ENCODE peak calls at places on chromosomes 1 and 21, in nine cellular contexts. M, Y, R, S, N, T, K, Q and H are unnamed samples.

GRCh38 chr1:226871636-226872327 is 1.4 kb downstream of the PSEN2 start:
- DNase-seq in Q (no peak), K (no peak), S (no peak), Y (no peak), N (no peak), T (no peak), M (no peak), R (no peak), H (no peak)

GRCh38 chr1:70503358-70503757 is 92.3 kb downstream of the CTH start:
- DNase-seq in K (no peak), Y (no peak), M (no peak), S (no peak), T (no peak), Q (no peak), N (no peak), R (no peak), H (no peak)

GRCh38 chr21:28856588-28857250 is 136.0 kb downstream of the LTN1 start:
- DNase-seq in K (no peak), Q (peak; percentile 53), R (no peak), Y (no peak), S (no peak), M (no peak), N (peak; percentile 51), T (no peak), H (no peak)

GRCh38 chr1:179251675-179252074 is 22.2 kb upstream of the ABL2 start:
- DNase-seq in R (no peak), K (no peak), S (peak; percentile 38), N (peak; percentile 38), Q (peak; percentile 44), M (no peak), T (peak; percentile 42), Y (no peak), H (no peak)

GRCh38 chr1:69215883-69216282 is 351.8 kb upstream of the LRRC7 start:
- DNase-seq in Y (no peak), R (no peak), T (no peak), M (no peak), S (no peak), N (no peak), K (no peak), Q (no peak), H (no peak)

GRCh38 chr1:19811206-19811851 is 3.8 kb downstream of the RNF186 start:
- DNase-seq in S (no peak), M (peak; percentile 67), T (peak; percentile 61), Y (peak; percentile 34), Q (peak; percentile 50), K (no peak), N (peak; percentile 80), R (peak; percentile 24), H (no peak)

GRCh38 chr21:41973861-41974751 is 20.3 kb upstream of the C2CD2 start:
- DNase-seq in R (no peak), M (peak; percentile 43), S (no peak), Y (no peak), T (no peak), Q (peak; percentile 50), K (no peak), N (peak; percentile 69), H (peak; percentile 55)

GRCh38 chr1:107076846-107077245 is 20.4 kb downstream of the PRMT6 start:
- DNase-seq in R (no peak), M (no peak), S (peak; percentile 74), Q (no peak), T (no peak), K (no peak), Y (peak; percentile 26), N (peak; percentile 57), H (no peak)

GRCh38 chr1:22208265-22208972 is 65.5 kb upstream of the WNT4 start:
- DNase-seq in Q (no peak), K (no peak), T (peak; percentile 59), Y (no peak), M (peak; percentile 67), S (no peak), N (peak; percentile 23), R (no peak), H (no peak)

GRCh38 chr1:7422561-7422960 is 348.5 kb upstream of the VAMP3 start:
- DNase-seq in T (no peak), Q (no peak), M (no peak), S (no peak), Y (no peak), K (no peak), R (no peak), N (no peak), H (no peak)

GRCh38 chr1:7422081-7422480 is 349.0 kb upstream of the VAMP3 start:
- DNase-seq in T (no peak), K (no peak), S (no peak), R (no peak), Q (no peak), N (no peak), Y (no peak), M (no peak), H (no peak)

GRCh38 chr1:7420706-7421105 is 350.4 kb upstream of the VAMP3 start:
- DNase-seq in N (no peak), Y (no peak), M (no peak), K (no peak), Q (no peak), T (peak; percentile 9), R (no peak), S (no peak), H (no peak)

GRCh38 chr1:7422966-7423365 is 348.1 kb upstream of the VAMP3 start:
- DNase-seq in M (no peak), Y (no peak), R (no peak), N (no peak), K (no peak), S (no peak), Q (no peak), T (no peak), H (no peak)

GRCh38 chr1:7421471-7422075 is 349.5 kb upstream of the VAMP3 start:
- DNase-seq in T (peak; percentile 4), S (no peak), K (no peak), R (no peak), M (no peak), Q (no peak), Y (no peak), N (no peak), H (no peak)
- TF ChIP-seq CTCF in T (no peak), S (no peak), K (no peak), R (no peak), M (no peak), Q (no peak), Y (no peak), N (no peak), H (no peak)

GRCh38 chr1:26666855-26667254 is 29.0 kb upstream of the ARID1A start:
- DNase-seq in M (no peak), Q (no peak), R (no peak), T (no peak), Y (no peak), K (no peak), S (no peak), N (no peak), H (no peak)
- TF ChIP-seq REST in M (no peak), Q (no peak), R (no peak), T (no peak), Y (no peak), K (no peak), S (no peak), N (no peak), H (no peak)

GRCh38 chr21:45152265-45152746 is 77.9 kb downstream of the ADARB1 start:
- DNase-seq in K (no peak), S (no peak), T (no peak), Q (no peak), M (peak; percentile 75), N (peak; percentile 60), R (no peak), Y (no peak), H (peak; percentile 93)
- TF ChIP-seq CTCF in K (peak; percentile 88), S (no peak), T (no peak), Q (no peak), M (peak; percentile 97), N (peak; percentile 64), R (no peak), Y (no peak), H (peak; percentile 66)

DNA sequence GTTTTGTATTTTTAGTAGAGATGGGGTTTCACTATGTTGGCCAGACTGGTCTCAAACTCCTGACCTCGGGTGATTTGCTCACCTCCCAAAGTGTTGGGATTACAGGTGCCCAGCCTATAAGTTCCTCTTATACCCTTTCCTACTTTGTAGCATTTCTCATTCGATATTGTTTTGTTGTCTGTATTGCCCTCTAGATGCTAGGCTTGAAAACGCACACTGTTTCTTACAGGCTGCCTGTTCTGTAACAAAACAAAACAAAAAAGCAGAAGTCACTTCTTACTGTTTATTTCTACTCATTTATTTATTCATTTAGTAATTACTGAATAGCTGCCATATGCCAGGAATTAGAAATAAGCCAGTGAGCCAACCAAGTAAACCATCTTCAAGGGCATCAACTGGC is 136.9 kb upstream of the BMP8A start:
- DNase-seq in M (no peak), R (no peak), Q (no peak), Y (no peak), N (no peak), T (no peak), K (no peak), S (no peak), H (no peak)
- TF ChIP-seq REST in M (no peak), R (no peak), Q (no peak), Y (no peak), N (no peak), T (no peak), K (no peak), S (no peak), H (no peak)

DNA sequence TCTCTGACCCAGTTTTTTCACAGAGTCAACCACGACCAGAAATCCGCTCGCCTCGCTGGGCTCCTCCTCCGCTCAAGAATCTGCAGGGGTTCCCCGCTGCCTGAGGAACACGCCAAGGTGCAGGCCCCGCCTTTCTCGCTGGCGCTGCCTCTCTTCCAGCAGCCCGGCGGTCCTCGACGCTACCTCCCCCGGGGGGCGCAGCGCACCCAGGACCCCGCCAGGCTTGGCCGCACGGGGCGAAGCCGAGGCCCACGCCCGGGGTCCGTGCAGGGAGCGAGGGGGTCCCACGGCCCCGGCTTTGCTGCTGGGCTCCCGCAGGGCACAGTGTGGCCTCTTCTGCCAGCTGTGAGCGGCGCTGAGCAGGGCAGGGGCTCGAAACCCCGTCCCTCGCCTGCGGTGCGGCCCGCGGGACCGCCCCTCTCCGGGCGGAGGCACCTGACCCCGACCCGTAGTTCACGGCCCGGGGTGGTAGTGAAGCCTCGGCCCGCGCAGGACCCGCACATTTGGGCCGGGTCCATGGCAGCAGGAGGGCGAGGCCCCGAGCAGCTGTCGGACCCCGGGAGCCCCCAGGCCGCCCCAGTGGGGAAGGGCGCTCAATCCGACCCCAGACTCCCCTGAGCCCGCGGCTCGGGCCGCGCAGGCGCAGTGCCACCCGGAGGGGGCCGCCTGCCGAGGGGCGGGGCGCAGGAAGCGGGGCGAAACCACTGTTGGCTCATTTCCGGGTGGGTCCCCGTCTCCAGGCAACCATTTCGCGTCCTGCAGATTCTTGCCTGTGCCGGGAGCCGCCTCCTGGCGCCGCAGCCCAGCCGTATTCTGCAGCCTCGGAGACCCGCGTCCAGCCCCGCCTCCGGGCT is 10.0 kb upstream of the MMEL1 start:
- DNase-seq in R (peak; percentile 94), T (peak; percentile 100), Y (peak; percentile 73), S (peak; percentile 38), M (peak; percentile 100), Q (peak; percentile 86), N (peak; percentile 95), K (peak; percentile 42), H (peak; percentile 56)
- TF ChIP-seq CTCF in R (no peak), T (no peak), Y (no peak), S (no peak), M (peak; percentile 23), Q (peak; percentile 50), N (no peak), K (peak; percentile 17), H (no peak)

DNA sequence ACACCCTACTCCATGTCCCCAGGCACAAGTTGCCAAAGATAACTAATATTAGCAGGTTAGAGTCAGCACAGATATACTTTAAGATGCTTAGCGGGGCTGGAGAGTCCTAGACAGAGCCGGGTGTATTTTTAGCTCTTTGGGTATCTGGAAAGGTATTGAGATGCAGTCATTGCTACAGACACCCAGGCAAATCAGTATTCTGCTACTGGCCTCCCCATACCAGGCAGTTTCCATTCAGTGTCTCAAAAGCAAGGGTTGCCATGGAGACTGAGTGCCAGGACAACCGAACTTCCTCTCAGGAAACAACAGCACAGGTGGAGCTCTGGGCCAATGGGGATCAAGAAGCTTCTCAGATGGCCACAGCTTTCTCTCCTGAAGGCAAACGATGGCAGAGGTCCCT is 45.3 kb downstream of the KCNC4 start:
- DNase-seq in Y (no peak), R (no peak), K (no peak), S (no peak), N (peak; percentile 83), T (no peak), Q (no peak), M (no peak), H (no peak)
- TF ChIP-seq REST in Y (no peak), R (no peak), K (no peak), S (no peak), N (no peak), T (no peak), Q (no peak), M (no peak), H (no peak)